ENCODE peak calls at places on chromosomes 1 and 21, in six cellular contexts. K is ELR, S is T-helper 2 cell, D is glomerular endothelial cell, M is OCI-LY7, J is activated gamma-delta T cell treated with Interleukin-2 at 50 U/mL for 16 hours. Q is an unnamed sample.

GRCh38 chr1:202733251-202733650 is 23.0 kb upstream of the SYT2 start:
- DNase-seq in K (no peak), S (no peak), D (no peak), M (no peak), J (no peak), Q (no peak)

GRCh38 chr1:42013881-42014470 is 95.3 kb upstream of the HIVEP3 start:
- DNase-seq in K (no peak), S (no peak), D (no peak), M (no peak), J (no peak), Q (no peak)

GRCh38 chr1:94646786-94647555 is 105.4 kb upstream of the F3 start:
- DNase-seq in K (peak), S (no peak), D (no peak), M (no peak), J (no peak), Q (no peak)

GRCh38 chr1:53116307-53116810 is 26.1 kb downstream of the SLC1A7 start:
- DNase-seq in K (no peak), S (no peak), D (no peak), M (no peak), J (no peak), Q (peak)

GRCh38 chr1:14571810-14572767 is 26.4 kb upstream of the KAZN start:
- DNase-seq in K (no peak), S (no peak), D (no peak), M (peak), J (no peak), Q (no peak)

GRCh38 chr1:32351859-32352745 is 10.2 kb downstream of the FAM229A start:
- DNase-seq in K (peak), S (no peak), D (no peak), M (no peak), J (peak), Q (peak)

GRCh38 chr21:23160914-23161313 is 2162.7 kb downstream of the NCAM2 start:
- DNase-seq in K (peak), S (no peak), D (peak), M (no peak), J (no peak), Q (no peak)

GRCh38 chr21:34351786-34352241 is 12.0 kb upstream of the KCNE2 start:
- DNase-seq in K (peak), S (peak), D (no peak), M (peak), J (peak), Q (peak)

GRCh38 chr1:27513958-27514357 is 24.0 kb upstream of the WASF2 start:
- DNase-seq in K (no peak), S (no peak), D (no peak), M (no peak), J (no peak), Q (peak)

GRCh38 chr1:1431845-1432565 is 3.5 kb upstream of the VWA1 start:
- DNase-seq in K (no peak), S (no peak), D (no peak), M (no peak), J (no peak), Q (peak)

GRCh38 chr1:241311056-241311746 is 45.8 kb downstream of the RGS7 start:
- DNase-seq in K (peak), S (no peak), D (no peak), M (no peak), J (no peak), Q (no peak)

GRCh38 chr1:150558761-150559626 is 9.8 kb downstream of the ADAMTSL4 start:
- DNase-seq in K (no peak), S (no peak), D (no peak), M (no peak), J (no peak), Q (peak)

GRCh38 chr1:30579580-30579979 is 143.8 kb downstream of the MATN1 start:
- DNase-seq in K (no peak), S (no peak), D (no peak), M (no peak), J (no peak), Q (no peak)

GRCh38 chr1:208531003-208531750 is 287.0 kb upstream of the PLXNA2 start:
- DNase-seq in K (no peak), S (no peak), D (no peak), M (no peak), J (no peak), Q (peak)

GRCh38 chr1:218209351-218209861 is 75.7 kb upstream of the RRP15 start:
- DNase-seq in K (peak), S (no peak), D (no peak), M (no peak), J (no peak), Q (no peak)

GRCh38 chr1:92958203-92958970 is 2.9 kb downstream of the DIPK1A start:
- DNase-seq in K (no peak), S (no peak), D (no peak), M (peak), J (no peak), Q (no peak)

Q was measured in left ventricle myocardium superior.